ENCODE peak calls at places on chromosomes 5 and 9, in four cellular contexts. U is WTC11, H is K562, O is GM12878. Q is an unnamed sample.

GRCh38 chr5:36874465-36874864 is 2.1 kb upstream of the NIPBL start:
- DNase-seq in U (no peak), H (no peak), O (no peak), Q (no peak)

GRCh38 chr5:1163879-1164278 is 37.5 kb upstream of the SLC6A19 start:
- DNase-seq in U (no peak), H (no peak), O (no peak), Q (no peak)

GRCh38 chr9:71965403-71965802 is 54.0 kb downstream of the C9orf85 start:
- DNase-seq in U (no peak), H (no peak), O (no peak), Q (no peak)

GRCh38 chr5:170293273-170293672 is 4.3 kb downstream of the LCP2 start:
- DNase-seq in U (no peak), H (no peak), O (peak; percentile 87), Q (no peak)

GRCh38 chr5:144205141-144205551 is 34.5 kb downstream of the KCTD16 start:
- DNase-seq in U (peak; percentile 66), H (no peak), O (no peak), Q (no peak)

GRCh38 chr9:35035851-35036701 is 36.3 kb downstream of the VCP start:
- DNase-seq in U (peak; percentile 34), H (peak; percentile 4), O (no peak), Q (no peak)

GRCh38 chr5:120447706-120448239 is 16.3 kb upstream of the PRR16 start:
- DNase-seq in U (no peak), H (no peak), O (no peak), Q (no peak)

GRCh38 chr9:19379697-19380046 is 364 bp downstream of the RPS6 start:
- DNase-seq in U (peak; percentile 21), H (peak; percentile 22), O (no peak), Q (no peak)

GRCh38 chr9:101428909-101429308 is 6.7 kb downstream of the ALDOB start:
- DNase-seq in U (no peak), H (no peak), O (no peak), Q (no peak)

GRCh38 chr9:27425827-27426716 is 98.0 kb upstream of the IFNK start:
- DNase-seq in U (no peak), H (no peak), O (no peak), Q (no peak)

GRCh38 chr9:27467486-27467885 is 56.6 kb upstream of the IFNK start:
- DNase-seq in U (no peak), H (no peak), O (no peak), Q (no peak)

GRCh38 chr9:105142406-105143092 is 101.9 kb upstream of the SLC44A1 start:
- DNase-seq in U (no peak), H (no peak), O (no peak), Q (no peak)

GRCh38 chr5:148912714-148913398 is 86.4 kb downstream of the ADRB2 start:
- DNase-seq in U (peak; percentile 55), H (no peak), O (no peak), Q (peak; percentile 16)

GRCh38 chr9:114016101-114016500 is 62.0 kb downstream of the AMBP start:
- DNase-seq in U (no peak), H (no peak), O (no peak), Q (no peak)

GRCh38 chr9:83199240-83199639 is 136.3 kb upstream of the RASEF start:
- DNase-seq in U (no peak), H (peak; percentile 5), O (no peak), Q (peak; percentile 44)

GRCh38 chr5:150070821-150071220 is 15.5 kb downstream of the CSF1R start:
- DNase-seq in U (no peak), H (no peak), O (no peak), Q (no peak)

GRCh38 chr9:133286523-133286922 is 11.5 kb upstream of the ABO start:
- DNase-seq in U (no peak), H (no peak), O (no peak), Q (no peak)

GRCh38 chr5:33238826-33239670 is 201.7 kb upstream of the TARS1 start:
- DNase-seq in U (no peak), H (no peak), O (no peak), Q (no peak)

GRCh38 chr5:10633271-10634049 is 69.6 kb downstream of the ANKRD33B start:
- DNase-seq in U (no peak), H (no peak), O (no peak), Q (no peak)

GRCh38 chr9:88044200-88044599 is 69.9 kb upstream of the CDK20 start:
- DNase-seq in U (no peak), H (no peak), O (no peak), Q (no peak)

GRCh38 chr5:116765441-116765840 is 190.8 kb upstream of the SEMA6A start:
- DNase-seq in U (no peak), H (no peak), O (no peak), Q (peak; percentile 83)

GRCh38 chr5:115396698-115397097 is 100.2 kb upstream of the CCDC112 start:
- DNase-seq in U (no peak), H (no peak), O (no peak), Q (no peak)

GRCh38 chr5:179311091-179311470 is 34.2 kb downstream of the ADAMTS2 start:
- DNase-seq in U (peak; percentile 6), H (no peak), O (no peak), Q (no peak)
- TF ChIP-seq TCF7 in U (no peak), H (no peak), O (no peak), Q (no peak)

GRCh38 chr5:137752873-137753226 is 1.3 kb downstream of the HNRNPA0 start:
- DNase-seq in U (peak; percentile 40), H (peak; percentile 61), O (no peak), Q (peak; percentile 17)

GRCh38 chr5:137753986-137754235 is 252 bp downstream of the HNRNPA0 start:
- DNase-seq in U (no peak), H (no peak), O (no peak), Q (no peak)

GRCh38 chr5:137753227-137753985 is 757 bp downstream of the HNRNPA0 start:
- DNase-seq in U (peak; percentile 45), H (peak; percentile 26), O (no peak), Q (no peak)

GRCh38 chr5:137754236-137754960 is at the start of gene HNRNPA0:
- DNase-seq in U (peak; percentile 96), H (peak; percentile 98), O (peak; percentile 88), Q (peak; percentile 92)

GRCh38 chr5:137754961-137755762 is 999 bp upstream of the HNRNPA0 start:
- DNase-seq in U (no peak), H (no peak), O (no peak), Q (no peak)
- TF ChIP-seq TCF7 in U (no peak), H (no peak), O (no peak), Q (no peak)

DNA sequence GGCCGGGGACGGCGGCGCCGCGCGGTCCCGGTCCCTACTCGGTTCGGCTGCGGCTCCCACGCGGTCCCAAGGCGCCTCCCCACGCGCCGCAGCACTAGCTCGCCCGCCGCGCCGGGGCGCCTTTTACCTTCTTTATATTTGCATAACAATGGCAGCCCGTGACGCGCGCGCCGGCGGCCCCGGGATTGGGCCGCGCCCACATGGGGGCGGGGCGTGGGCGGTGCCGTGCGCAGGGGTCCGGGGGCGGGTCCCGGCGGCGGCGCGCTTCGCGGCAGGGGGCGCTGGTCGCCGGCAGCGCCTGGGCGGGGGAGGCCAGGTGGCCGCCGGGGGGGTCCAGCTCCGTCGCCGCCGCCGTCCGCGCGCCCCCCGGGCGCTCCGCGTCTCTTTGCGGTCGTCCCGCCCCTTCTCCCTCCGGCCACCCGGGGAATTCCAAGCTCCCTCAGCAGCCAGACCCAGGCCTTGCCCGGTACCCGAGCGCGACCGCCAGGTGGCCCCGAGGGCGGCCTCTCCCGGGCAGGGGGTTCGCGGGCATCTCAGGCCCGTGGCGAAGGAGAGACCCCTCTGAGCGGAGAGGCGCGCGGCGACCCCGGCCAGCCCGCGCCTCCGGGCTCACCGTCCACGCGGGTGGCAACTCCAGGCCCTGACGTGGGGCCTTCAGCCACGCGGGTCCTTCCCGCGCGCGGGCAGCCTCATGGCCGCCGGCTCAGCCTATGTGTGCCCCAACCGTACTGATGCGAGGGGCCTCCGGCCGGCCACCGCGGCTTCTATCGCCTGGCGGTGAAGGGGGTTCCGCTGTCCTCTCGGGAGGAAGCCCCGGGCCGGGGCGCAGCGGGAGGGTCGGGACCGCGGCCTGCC is at the start of gene NRARP:
- DNase-seq in U (peak; percentile 84), H (peak; percentile 96), O (no peak), Q (no peak)
- TF ChIP-seq TCF7 in U (no peak), H (no peak), O (no peak), Q (no peak)

DNA sequence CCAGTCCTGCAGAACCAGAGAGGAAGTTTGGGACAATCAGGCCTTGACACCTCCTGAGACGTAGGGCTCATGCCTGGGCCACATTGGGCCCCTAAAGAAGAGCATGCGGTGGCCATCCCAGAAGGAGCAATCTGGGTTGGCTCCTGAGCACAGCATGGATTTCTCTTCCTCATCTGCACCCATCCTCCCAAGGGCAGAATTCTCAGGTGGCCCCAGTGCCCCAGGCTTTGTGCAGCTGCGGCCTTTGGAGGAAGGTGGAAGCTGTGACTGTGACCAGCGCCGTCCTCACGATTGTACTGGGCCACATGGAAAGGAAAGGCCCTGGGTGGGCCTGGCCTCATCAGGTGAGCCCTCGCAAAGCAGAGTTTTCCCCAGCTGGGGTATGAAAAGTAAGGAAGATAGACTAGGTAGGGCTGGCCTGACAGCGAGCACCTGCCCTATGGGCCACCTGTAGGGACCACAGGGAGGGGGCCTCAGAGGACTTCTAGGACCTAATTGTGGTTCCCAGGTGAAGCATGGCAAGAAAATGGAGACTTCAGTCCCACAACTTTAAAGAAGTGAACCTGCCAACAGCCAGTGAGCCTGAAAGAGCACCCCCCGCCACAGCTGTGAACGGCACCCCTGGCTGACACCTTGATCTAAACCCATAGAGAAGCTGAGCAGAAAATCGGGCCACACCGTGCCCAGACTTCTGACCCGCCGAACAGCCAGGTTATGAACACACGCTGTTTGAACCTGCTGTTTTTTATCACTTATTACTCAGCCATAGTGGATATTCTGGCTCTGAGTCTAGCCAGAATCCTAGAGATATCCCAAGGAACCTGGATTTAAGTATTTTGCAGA is 164.1 kb downstream of the IRX2 start:
- DNase-seq in U (no peak), H (no peak), O (no peak), Q (no peak)
- TF ChIP-seq TCF7 in U (no peak), H (no peak), O (no peak), Q (no peak)

GRCh38 chr5:177225798-177226197 is 77.7 kb downstream of the RAB24 start:
- DNase-seq in U (no peak), H (no peak), O (no peak), Q (no peak)
- TF ChIP-seq TCF7 in U (no peak), H (no peak), O (no peak), Q (no peak)

DNA sequence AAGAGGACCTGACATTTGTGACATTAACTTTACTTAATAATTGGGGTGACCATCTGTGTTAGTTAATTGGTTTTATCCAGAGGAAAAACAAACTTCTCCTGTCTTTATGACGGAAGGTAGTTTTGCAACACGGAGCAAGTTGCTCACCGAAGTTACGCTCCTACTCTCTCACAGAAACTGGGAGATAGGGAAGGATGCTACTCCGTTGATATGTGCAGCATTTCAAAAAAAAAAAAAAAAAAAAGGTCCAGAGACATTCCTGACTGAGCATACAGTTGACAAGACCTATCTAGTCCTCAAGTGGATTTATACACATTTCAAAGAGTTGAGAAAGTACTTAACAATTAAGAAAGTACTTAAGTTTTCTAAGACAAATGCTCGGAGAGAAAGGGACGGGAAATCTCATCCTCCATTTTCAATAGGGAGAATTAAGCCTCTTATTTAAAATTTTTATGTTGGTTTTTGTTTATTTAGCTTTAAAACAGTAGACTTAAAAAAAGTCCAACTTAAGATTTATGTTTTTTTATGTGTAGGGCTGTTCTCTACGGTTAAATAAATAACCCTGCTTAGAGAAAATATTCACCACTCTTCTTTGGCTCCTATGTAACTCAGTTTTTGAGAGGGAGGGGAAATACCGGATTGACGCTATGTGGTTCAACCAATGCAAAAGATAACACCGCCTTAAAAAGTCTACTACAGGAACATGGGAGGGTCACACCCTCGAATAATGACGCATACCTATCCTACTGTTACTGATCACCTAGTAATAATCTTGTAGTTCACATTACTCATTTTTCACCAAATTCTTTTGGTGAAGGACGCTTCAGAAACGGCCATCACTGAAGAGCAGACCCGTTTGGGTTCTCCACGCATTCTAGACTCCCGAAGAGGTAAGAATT is at the start of gene FER:
- DNase-seq in U (no peak), H (peak; percentile 70), O (peak; percentile 58), Q (peak; percentile 12)
- TF ChIP-seq TCF7 in U (no peak), H (no peak), O (no peak), Q (no peak)